ENCODE peak calls at places on chromosome 13, in seven cellular contexts. J, U, V, P, F, R and Y are unnamed samples.

GRCh38 chr13:33723772-33724435 is 94.0 kb upstream of the RFC3 start:
- DNase-seq in J (peak), U (peak), V (peak), P (peak), F (peak), R (peak), Y (peak)

GRCh38 chr13:109348514-109349340 is 437.7 kb downstream of the IRS2 start:
- DNase-seq in J (no peak), U (no peak), V (no peak), P (no peak), F (no peak), R (no peak), Y (no peak)

GRCh38 chr13:85828094-85828684 is 29.0 kb upstream of the SLITRK6 start:
- DNase-seq in J (no peak), U (no peak), V (no peak), P (no peak), F (peak), R (no peak), Y (no peak)

GRCh38 chr13:95033890-95034289 is 267.4 kb downstream of the ABCC4 start:
- DNase-seq in J (no peak), U (no peak), V (no peak), P (no peak), F (no peak), R (no peak), Y (no peak)

GRCh38 chr13:28564030-28564429 is 69.1 kb upstream of the FLT1 start:
- DNase-seq in J (no peak), U (peak), V (no peak), P (no peak), F (no peak), R (no peak), Y (peak)

GRCh38 chr13:21106089-21106488 is 44.7 kb upstream of the LATS2 start:
- DNase-seq in J (no peak), U (no peak), V (no peak), P (no peak), F (no peak), R (no peak), Y (no peak)

GRCh38 chr13:74966814-74967213 is 515.2 kb downstream of the TBC1D4 start:
- DNase-seq in J (peak), U (no peak), V (no peak), P (no peak), F (peak), R (no peak), Y (no peak)

GRCh38 chr13:97243915-97244820 is 22.0 kb downstream of the MBNL2 start:
- DNase-seq in J (no peak), U (no peak), V (no peak), P (no peak), F (no peak), R (no peak), Y (no peak)

GRCh38 chr13:113545455-113545930 is 39.1 kb upstream of the TFDP1 start:
- DNase-seq in J (no peak), U (peak), V (no peak), P (no peak), F (no peak), R (peak), Y (peak)

GRCh38 chr13:36612242-36612641 is 61.6 kb upstream of the SERTM1 start:
- DNase-seq in J (no peak), U (no peak), V (no peak), P (no peak), F (no peak), R (no peak), Y (no peak)